ENCODE peak calls at places on chromosome 11, in four cellular contexts. C, R, V and O are unnamed samples.

GRCh38 chr11:103433976-103434375 is 324.8 kb downstream of the DYNC2H1 start:
- DNase-seq in C (no peak), R (no peak), V (no peak), O (no peak)

GRCh38 chr11:125111341-125112234 is at the start of gene TMEM218:
- DNase-seq in C (peak; percentile 98), R (peak; percentile 100), V (peak; percentile 98), O (peak; percentile 98)

GRCh38 chr11:62340269-62340901 is 3.1 kb downstream of the ASRGL1 start:
- DNase-seq in C (peak; percentile 69), R (peak; percentile 12), V (peak; percentile 60), O (peak; percentile 29)

GRCh38 chr11:69893631-69894030 is 74.4 kb upstream of the FGF3 start:
- DNase-seq in C (peak; percentile 5), R (no peak), V (no peak), O (no peak)

GRCh38 chr11:70744396-70745185 is 346.3 kb downstream of the CTTN start:
- DNase-seq in C (no peak), R (no peak), V (no peak), O (no peak)

GRCh38 chr11:61862714-61863547 is 28.4 kb downstream of the FADS3 start:
- DNase-seq in C (no peak), R (no peak), V (no peak), O (no peak)

GRCh38 chr11:28146123-28146751 is 38.0 kb downstream of the METTL15 start:
- DNase-seq in C (no peak), R (no peak), V (peak; percentile 59), O (peak; percentile 19)

GRCh38 chr11:35583843-35584242 is 34.4 kb upstream of the FJX1 start:
- DNase-seq in C (no peak), R (no peak), V (no peak), O (no peak)

GRCh38 chr11:116865696-116866095 is 28.3 kb upstream of the APOA1 start:
- DNase-seq in C (no peak), R (no peak), V (no peak), O (no peak)

GRCh38 chr11:67268036-67268683 is 1.9 kb downstream of the GRK2 start:
- DNase-seq in C (no peak), R (peak; percentile 78), V (no peak), O (no peak)

GRCh38 chr11:117983163-117983475 is 3.1 kb upstream of the IL10RA start:
- DNase-seq in C (no peak), R (no peak), V (no peak), O (no peak)

DNA sequence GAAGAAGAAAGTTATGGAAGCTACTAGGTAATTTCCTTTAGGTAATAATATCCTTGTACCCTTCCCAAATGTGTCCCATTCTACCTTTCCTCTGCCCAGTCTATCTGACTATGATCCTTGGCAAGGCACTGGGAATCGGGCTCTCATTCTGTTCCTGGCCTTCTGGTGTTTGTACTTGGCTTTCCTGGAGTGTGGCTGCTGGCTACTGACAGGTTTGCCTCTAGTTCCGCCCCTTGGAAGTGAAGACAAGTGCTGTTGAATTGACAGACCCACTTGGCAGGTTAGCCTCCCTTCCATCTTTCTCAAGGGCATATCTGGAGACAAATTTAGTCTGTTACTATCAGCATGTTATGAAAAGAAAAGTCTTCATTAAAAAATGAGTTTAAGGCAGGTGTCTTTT is 287.2 kb upstream of the PDGFD start:
- DNase-seq in C (no peak), R (no peak), V (no peak), O (no peak)
- TF ChIP-seq CBFB in C (no peak), R (no peak), V (no peak), O (no peak)

GRCh38 chr11:63490551-63491239 is at the start of gene PLAAT5:
- DNase-seq in C (peak; percentile 56), R (no peak), V (no peak), O (no peak)

GRCh38 chr11:63492441-63492840 is 1.5 kb upstream of the PLAAT5 start:
- DNase-seq in C (no peak), R (no peak), V (no peak), O (no peak)

GRCh38 chr11:63491240-63491587 is 247 bp upstream of the PLAAT5 start:
- DNase-seq in C (no peak), R (no peak), V (no peak), O (no peak)

GRCh38 chr11:63493127-63493526 is 2.2 kb upstream of the PLAAT5 start:
- DNase-seq in C (no peak), R (no peak), V (no peak), O (no peak)

DNA sequence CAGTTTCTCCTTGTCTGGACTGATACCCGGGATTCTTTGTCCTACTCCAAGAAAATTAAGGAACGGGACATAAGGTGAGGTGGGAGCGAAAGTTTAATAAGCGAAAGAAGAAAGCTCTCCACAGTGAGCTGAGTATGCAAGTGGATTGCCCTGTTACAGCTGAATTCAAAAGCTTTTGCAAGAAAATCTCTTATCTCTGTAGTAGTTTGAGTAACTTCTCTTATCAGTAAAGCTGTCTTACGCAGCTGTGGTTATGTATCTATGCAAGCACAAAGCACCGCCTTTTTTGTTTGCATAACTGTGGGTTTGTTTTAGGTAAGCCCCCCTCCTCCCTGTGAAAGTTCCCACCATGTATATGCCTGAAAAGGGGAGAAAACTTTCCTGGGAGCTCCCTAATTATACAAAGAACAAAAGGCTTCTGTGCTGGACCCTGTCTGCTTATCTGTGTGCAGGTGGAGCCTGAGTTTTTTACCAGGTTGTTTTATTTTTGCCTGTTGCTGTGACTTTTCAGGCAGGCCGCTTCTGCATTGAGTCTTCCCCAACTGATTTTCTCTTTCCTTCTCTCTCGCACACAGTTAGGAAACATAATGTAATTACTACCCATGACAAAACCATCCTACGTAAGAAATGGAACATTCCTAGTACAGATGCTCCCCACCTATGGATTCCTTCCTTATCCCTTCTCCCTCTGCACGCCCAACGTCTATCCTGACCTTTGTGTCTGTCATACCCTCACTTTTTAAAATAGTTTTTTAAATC is 826 bp upstream of the PLAAT5 start:
- DNase-seq in C (no peak), R (no peak), V (peak; percentile 92), O (no peak)
- TF ChIP-seq CBFB in C (no peak), R (no peak), V (peak; percentile 89), O (no peak)

DNA sequence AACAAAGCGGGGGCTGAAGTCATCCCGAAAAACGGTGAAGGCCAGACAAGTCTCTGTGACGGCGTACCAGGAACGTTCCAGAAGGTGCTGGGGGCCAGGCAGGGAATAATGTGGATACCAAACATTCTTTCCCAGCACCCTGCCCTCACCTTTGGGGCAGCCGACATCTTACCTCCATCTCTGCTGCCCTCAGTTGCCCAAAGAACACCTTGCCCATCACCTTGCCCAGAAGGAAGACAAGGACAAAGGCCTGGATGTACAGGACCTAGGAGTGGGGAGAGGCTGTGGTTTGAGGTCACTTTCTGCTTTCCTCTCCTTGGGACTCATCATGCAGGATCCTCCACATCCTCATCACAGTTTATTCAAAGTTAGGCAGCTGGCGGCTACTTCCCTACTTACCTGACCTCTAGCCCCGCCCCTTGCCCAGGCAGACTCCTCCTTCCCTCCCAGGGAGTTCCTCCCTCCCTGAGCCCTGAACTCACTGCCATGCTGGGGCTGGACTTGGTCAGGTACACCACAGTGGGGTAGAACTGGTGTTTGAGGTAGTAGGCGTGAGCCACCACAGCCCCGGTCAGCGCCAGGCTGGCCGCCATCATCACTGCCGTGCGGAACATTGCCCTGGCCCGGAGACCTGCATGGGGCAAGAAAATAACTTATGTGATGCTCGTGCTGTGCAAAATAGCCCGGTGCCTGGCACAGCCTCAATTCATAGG is 1.2 kb downstream of the SYVN1 start:
- DNase-seq in C (peak; percentile 74), R (no peak), V (peak; percentile 47), O (peak; percentile 81)
- TF ChIP-seq CBFB in C (no peak), R (no peak), V (no peak), O (peak; percentile 26)

GRCh38 chr11:8099291-8099899 is 18.4 kb downstream of the TUB start:
- DNase-seq in C (peak; percentile 84), R (no peak), V (peak; percentile 48), O (peak; percentile 75)
- TF ChIP-seq CBFB in C (no peak), R (no peak), V (no peak), O (no peak)

DNA sequence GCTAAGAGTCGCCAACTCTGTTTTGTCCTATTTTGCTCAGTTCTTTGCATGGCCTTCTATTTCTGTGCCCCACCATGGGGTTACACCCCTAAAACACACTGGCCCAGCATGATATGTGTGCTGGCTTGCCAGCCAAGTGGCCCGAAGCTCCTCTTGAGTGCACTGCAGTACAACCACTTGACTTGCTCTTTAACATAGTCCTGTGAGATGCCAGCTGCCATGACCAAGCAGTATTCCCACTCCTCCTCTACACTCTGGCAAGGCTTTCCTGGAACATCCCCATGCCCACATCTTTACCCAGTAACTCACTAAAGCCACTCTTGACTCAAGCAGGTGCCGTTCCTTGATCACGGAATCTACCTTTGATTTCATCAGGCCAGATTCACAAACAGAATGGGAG is 102.9 kb upstream of the GAL start:
- DNase-seq in C (no peak), R (no peak), V (no peak), O (no peak)
- TF ChIP-seq CBFB in C (no peak), R (no peak), V (no peak), O (no peak)